ENCODE peak calls at places on chromosomes 16 and 17, in nine cellular contexts. K is NCI-H1930, L is EH, V is Caki2, A is retinal pigment epithelial cell, B is left colon, X is amygdala, E is GM04503, N is osteocyte. M is an unnamed sample.

GRCh38 chr16:74226361-74226979 is 70.1 kb upstream of the PSMD7 start:
- DNase-seq in K (no peak), L (peak; percentile 7), V (no peak), A (no peak), B (no peak), X (no peak), E (no peak), N (no peak), M (no peak)

GRCh38 chr17:12977008-12977751 is 40.6 kb downstream of the ELAC2 start:
- DNase-seq in K (no peak), L (no peak), V (no peak), A (no peak), B (no peak), X (no peak), E (no peak), N (no peak), M (peak; percentile 47)

GRCh38 chr17:76353004-76353598 is 615 bp downstream of the PRPSAP1 start:
- DNase-seq in K (no peak), L (peak; percentile 29), V (peak; percentile 23), A (no peak), B (peak; percentile 36), X (no peak), E (no peak), N (no peak), M (no peak)

GRCh38 chr17:73798111-73798748 is 154.0 kb upstream of the SDK2 start:
- DNase-seq in K (no peak), L (peak; percentile 60), V (peak; percentile 90), A (peak; percentile 11), B (no peak), X (no peak), E (peak; percentile 65), N (no peak), M (no peak)

GRCh38 chr17:40903129-40903847 is 18.2 kb upstream of the KRT20 start:
- DNase-seq in K (no peak), L (peak; percentile 83), V (peak; percentile 99), A (no peak), B (peak; percentile 73), X (no peak), E (no peak), N (no peak), M (no peak)

GRCh38 chr17:64974750-64975317 is 55.6 kb upstream of the LRRC37A3 start:
- DNase-seq in K (no peak), L (no peak), V (no peak), A (no peak), B (no peak), X (no peak), E (no peak), N (no peak), M (no peak)

GRCh38 chr17:68378202-68379149 is 78.8 kb downstream of the WIPI1 start:
- DNase-seq in K (peak; percentile 12), L (peak; percentile 93), V (peak; percentile 68), A (peak; percentile 72), B (peak; percentile 93), X (peak; percentile 14), E (peak; percentile 96), N (peak; percentile 96), M (peak; percentile 30)

GRCh38 chr17:2090804-2091534 is 36.1 kb downstream of the HIC1 start:
- DNase-seq in K (no peak), L (peak; percentile 98), V (peak; percentile 21), A (no peak), B (peak; percentile 54), X (peak; percentile 8), E (peak; percentile 85), N (no peak), M (peak; percentile 52)

GRCh38 chr16:65655802-65656201 is 533.9 kb upstream of the CDH11 start:
- DNase-seq in K (no peak), L (no peak), V (no peak), A (no peak), B (no peak), X (no peak), E (no peak), N (no peak), M (no peak)

GRCh38 chr17:8153550-8153956 is 1.3 kb upstream of the PER1 start:
- DNase-seq in K (no peak), L (peak; percentile 97), V (peak; percentile 98), A (peak; percentile 84), B (peak; percentile 93), X (peak; percentile 48), E (peak; percentile 93), N (no peak), M (no peak)

GRCh38 chr17:31877341-31877740 is 18.3 kb upstream of the COPRS start:
- DNase-seq in K (no peak), L (no peak), V (no peak), A (no peak), B (no peak), X (no peak), E (no peak), N (no peak), M (no peak)

GRCh38 chr17:60102632-60103047 is 23.9 kb upstream of the HEATR6 start:
- DNase-seq in K (no peak), L (peak; percentile 83), V (no peak), A (no peak), B (no peak), X (peak; percentile 12), E (no peak), N (no peak), M (no peak)

GRCh38 chr17:67829331-67829730 is 4.0 kb downstream of the BPTF start:
- DNase-seq in K (no peak), L (no peak), V (peak; percentile 48), A (no peak), B (no peak), X (no peak), E (no peak), N (no peak), M (no peak)

GRCh38 chr16:89637379-89637778 is 20.1 kb downstream of the CHMP1A start:
- DNase-seq in K (no peak), L (no peak), V (no peak), A (no peak), B (no peak), X (no peak), E (no peak), N (no peak), M (no peak)

GRCh38 chr17:77140878-77141767 is at the start of gene SEC14L1:
- DNase-seq in K (no peak), L (peak; percentile 66), V (peak; percentile 35), A (no peak), B (no peak), X (no peak), E (no peak), N (no peak), M (no peak)

M was measured in iPS DF 19.7.